ENCODE peak calls at places on chromosomes 2 and 18, in seven cellular contexts. N is H7; S is hypothalamus; V is ELR; O is AG10803; C is NCI-H510A; E is stimulated activated CD4-positive, alpha-beta T cell treated with anti-CD3 and anti-CD28 coated beads, Interleukin-4, amount 100 ng/mL, for 1 hour. G is an unnamed sample.

GRCh38 chr2:131056204-131056975 is 36.9 kb downstream of the FAM168B start:
- DNase-seq in S (no peak), O (peak), V (no peak), C (no peak), N (peak), E (no peak), G (no peak)

GRCh38 chr18:42290318-42291307 is 335.6 kb downstream of the PIK3C3 start:
- DNase-seq in C (no peak), V (no peak), O (no peak), S (no peak), E (no peak), N (no peak), G (no peak)

GRCh38 chr2:133421516-133422324 is 146.5 kb downstream of the NCKAP5 start:
- DNase-seq in O (peak), C (no peak), V (no peak), E (no peak), S (no peak), N (no peak), G (no peak)

GRCh38 chr2:173652311-173652710 is 297.6 kb downstream of the CDCA7 start:
- DNase-seq in N (no peak), V (peak), C (no peak), O (peak), S (no peak), E (no peak), G (peak)

GRCh38 chr2:72780483-72780882 is 45.4 kb downstream of the EXOC6B start:
- DNase-seq in O (peak), V (peak), C (no peak), S (no peak), N (no peak), E (no peak), G (no peak)

GRCh38 chr2:218230882-218231281 is 13.9 kb downstream of the ARPC2 start:
- DNase-seq in S (no peak), N (peak), C (no peak), V (peak), O (no peak), E (no peak), G (peak)

GRCh38 chr18:76972241-76972640 is 149.9 kb downstream of the ZNF236 start:
- DNase-seq in S (no peak), C (no peak), N (no peak), O (no peak), V (no peak), E (no peak), G (no peak)

GRCh38 chr2:238970553-238971081 is 122.7 kb downstream of the TWIST2 start:
- DNase-seq in S (peak), V (peak), N (peak), E (peak), O (peak), C (no peak), G (peak)

GRCh38 chr2:51981813-51982212 is 949.9 kb upstream of the NRXN1 start:
- DNase-seq in S (no peak), V (no peak), C (no peak), O (peak), E (no peak), N (no peak), G (peak)

GRCh38 chr2:56449449-56449860 is 265.7 kb downstream of the CCDC85A start:
- DNase-seq in S (no peak), C (no peak), V (no peak), O (no peak), E (no peak), N (no peak), G (no peak)

GRCh38 chr18:36493349-36494281 is 196.1 kb downstream of the FHOD3 start:
- DNase-seq in V (no peak), N (peak), S (no peak), C (peak), O (peak), E (no peak), G (no peak)

G was measured in A172.